ENCODE peak calls at places on chromosomes 12 and 14, in ten cellular contexts. K is ovary, N is uterus, Z is stomach, Q is lower leg skin, P is testis, A is AG09309, I is cardiac fibroblast, T is upper lobe of right lung, S is AG04450. G is an unnamed sample.

GRCh38 chr14:94992046-94992445 is 165.3 kb downstream of the DICER1 start:
- DNase-seq in K (no peak), N (no peak), Z (no peak), Q (no peak), P (no peak), A (no peak), I (no peak), T (no peak), S (no peak), G (no peak)

GRCh38 chr12:52539024-52539820 is 13.7 kb downstream of the KRT71 start:
- DNase-seq in K (no peak), N (no peak), Z (no peak), Q (no peak), P (no peak), A (peak; percentile 69), I (peak; percentile 56), T (no peak), S (peak; percentile 6), G (peak; percentile 44)

GRCh38 chr14:23242076-23242475 is 4.3 kb downstream of the RNF212B start:
- DNase-seq in K (no peak), N (no peak), Z (no peak), Q (no peak), P (no peak), A (no peak), I (no peak), T (no peak), S (no peak), G (no peak)

GRCh38 chr14:101624579-101624978 is 63.3 kb downstream of the DIO3 start:
- DNase-seq in K (no peak), N (no peak), Z (no peak), Q (peak; percentile 76), P (peak; percentile 33), A (no peak), I (no peak), T (no peak), S (no peak), G (no peak)

GRCh38 chr14:64942531-64943111 is at the start of gene GPX2:
- DNase-seq in K (no peak), N (no peak), Z (peak; percentile 84), Q (peak; percentile 87), P (no peak), A (no peak), I (no peak), T (no peak), S (no peak), G (no peak)

GRCh38 chr14:104054222-104054905 is 31.1 kb upstream of the ASPG start:
- DNase-seq in K (no peak), N (no peak), Z (no peak), Q (no peak), P (no peak), A (no peak), I (no peak), T (no peak), S (no peak), G (no peak)

GRCh38 chr12:57751788-57752667 is at the start of gene CDK4:
- DNase-seq in K (peak; percentile 99), N (peak; percentile 99), Z (peak; percentile 98), Q (peak; percentile 100), P (peak; percentile 100), A (peak; percentile 98), I (peak; percentile 100), T (peak; percentile 99), S (peak; percentile 100), G (peak; percentile 96)

GRCh38 chr14:83164016-83164415 is 1630.4 kb upstream of the SEL1L start:
- DNase-seq in K (no peak), N (no peak), Z (no peak), Q (no peak), P (no peak), A (no peak), I (no peak), T (no peak), S (peak; percentile 85), G (no peak)

DNA sequence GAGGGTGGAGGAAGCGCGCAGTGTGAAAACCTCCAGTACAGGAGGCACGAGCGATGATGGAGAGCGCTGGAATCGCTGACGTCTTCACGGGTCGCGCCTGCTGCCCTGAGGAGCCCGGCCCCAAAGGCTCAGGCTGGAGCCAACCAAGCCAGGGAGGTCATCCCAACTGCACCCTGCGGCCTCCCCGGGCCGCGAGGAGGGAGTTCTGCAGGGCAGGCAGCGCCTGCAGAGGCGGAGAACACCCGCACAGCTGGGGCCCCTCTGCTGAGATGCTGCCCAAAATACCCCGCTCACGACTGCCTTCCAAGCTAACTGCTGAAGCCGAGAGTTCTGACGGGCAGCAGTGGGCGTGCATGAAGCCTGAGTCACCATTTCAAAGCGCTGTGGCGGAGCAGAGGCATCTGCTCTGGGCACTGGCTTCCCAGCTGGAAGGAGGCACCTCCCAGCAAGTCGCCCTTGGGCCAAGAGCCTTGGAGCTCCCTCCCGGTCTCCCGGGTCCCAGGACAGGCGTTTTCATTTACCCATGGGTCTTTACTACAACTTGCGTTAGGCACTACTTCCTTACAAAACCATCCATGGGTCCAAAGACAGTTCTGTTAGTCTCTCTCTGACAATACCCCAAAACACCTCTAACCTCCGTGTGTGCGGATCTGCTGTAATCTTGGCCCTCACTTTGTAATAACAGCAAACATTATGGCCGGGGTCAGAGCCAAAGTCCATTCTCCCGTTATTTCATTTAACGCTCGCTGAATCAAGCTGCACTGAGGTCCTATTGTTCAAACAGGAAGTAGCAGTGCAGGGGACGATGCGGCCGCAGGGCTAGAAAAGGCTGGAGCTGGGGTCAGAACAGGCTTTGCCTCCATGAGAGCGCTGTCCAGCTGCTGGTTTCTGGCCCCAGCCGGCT is 60.1 kb upstream of the RIMBP2 start:
- DNase-seq in K (peak; percentile 28), N (peak; percentile 28), Z (no peak), Q (no peak), P (peak; percentile 67), A (peak; percentile 55), I (peak; percentile 81), T (no peak), S (peak; percentile 72), G (peak; percentile 64)
- H3K4me3 ChIP-seq in K (peak overlapping the region; percentile 9), N (peak overlapping the region; percentile 5), Z (peak overlapping the region; percentile 29), Q (no peak overlapping the region), P (no peak overlapping the region), A (peak overlapping the region; percentile 32), I (peak overlapping the region; percentile 32), T (peak overlapping the region; percentile 19), S (peak overlapping the region; percentile 47), G (peak overlapping the region; percentile 48)

GRCh38 chr12:13666806-13667205 is 314.6 kb downstream of the GRIN2B start:
- DNase-seq in K (no peak), N (no peak), Z (no peak), Q (no peak), P (no peak), A (no peak), I (no peak), T (no peak), S (no peak), G (no peak)
- TF ChIP-seq CTCF in K (no peak), N (no peak), Z (peak; percentile 8), Q (no peak), P (peak; percentile 36), A (no peak), I (no peak), T (no peak), S (no peak), G (no peak)

DNA sequence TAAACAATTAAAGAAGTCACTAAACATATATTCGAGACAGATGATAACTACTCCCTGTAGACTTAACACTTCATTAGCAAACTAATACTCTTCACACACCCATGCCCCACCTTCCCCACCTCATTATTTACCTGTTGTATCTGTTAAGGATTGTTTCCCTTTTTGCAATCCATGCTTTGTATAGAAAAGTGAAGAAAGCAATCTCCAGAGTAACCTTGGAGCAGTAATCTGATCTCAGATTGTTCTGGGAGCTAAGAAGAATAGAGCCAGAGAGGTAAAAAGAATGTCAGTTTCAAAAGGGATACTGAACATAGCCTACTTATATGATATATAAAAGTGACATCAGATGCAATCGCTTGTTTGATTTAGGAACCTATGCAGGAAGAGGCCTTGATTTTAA is 37.4 kb downstream of the PLEKHA5 start:
- DNase-seq in K (no peak), N (no peak), Z (no peak), Q (no peak), P (no peak), A (no peak), I (no peak), T (no peak), S (no peak), G (no peak)
- H3K4me3 ChIP-seq in K (no peak overlapping the region), N (no peak overlapping the region), Z (no peak overlapping the region), Q (no peak overlapping the region), P (no peak overlapping the region), A (no peak overlapping the region), I (no peak overlapping the region), T (no peak overlapping the region), S (no peak overlapping the region), G (no peak overlapping the region)

GRCh38 chr14:76541594-76542219 is 165.8 kb downstream of the ESRRB start:
- DNase-seq in K (no peak), N (no peak), Z (no peak), Q (no peak), P (no peak), A (no peak), I (no peak), T (no peak), S (no peak), G (no peak)

GRCh38 chr14:76551116-76551515 is 175.2 kb downstream of the ESRRB start:
- DNase-seq in K (no peak), N (no peak), Z (no peak), Q (no peak), P (no peak), A (no peak), I (no peak), T (no peak), S (no peak), G (no peak)

GRCh38 chr14:76550534-76550933 is 174.6 kb downstream of the ESRRB start:
- DNase-seq in K (no peak), N (no peak), Z (no peak), Q (no peak), P (no peak), A (no peak), I (peak; percentile 6), T (no peak), S (no peak), G (no peak)

GRCh38 chr14:76551906-76552305 is 176.0 kb downstream of the ESRRB start:
- DNase-seq in K (no peak), N (no peak), Z (no peak), Q (no peak), P (no peak), A (no peak), I (no peak), T (no peak), S (no peak), G (no peak)

DNA sequence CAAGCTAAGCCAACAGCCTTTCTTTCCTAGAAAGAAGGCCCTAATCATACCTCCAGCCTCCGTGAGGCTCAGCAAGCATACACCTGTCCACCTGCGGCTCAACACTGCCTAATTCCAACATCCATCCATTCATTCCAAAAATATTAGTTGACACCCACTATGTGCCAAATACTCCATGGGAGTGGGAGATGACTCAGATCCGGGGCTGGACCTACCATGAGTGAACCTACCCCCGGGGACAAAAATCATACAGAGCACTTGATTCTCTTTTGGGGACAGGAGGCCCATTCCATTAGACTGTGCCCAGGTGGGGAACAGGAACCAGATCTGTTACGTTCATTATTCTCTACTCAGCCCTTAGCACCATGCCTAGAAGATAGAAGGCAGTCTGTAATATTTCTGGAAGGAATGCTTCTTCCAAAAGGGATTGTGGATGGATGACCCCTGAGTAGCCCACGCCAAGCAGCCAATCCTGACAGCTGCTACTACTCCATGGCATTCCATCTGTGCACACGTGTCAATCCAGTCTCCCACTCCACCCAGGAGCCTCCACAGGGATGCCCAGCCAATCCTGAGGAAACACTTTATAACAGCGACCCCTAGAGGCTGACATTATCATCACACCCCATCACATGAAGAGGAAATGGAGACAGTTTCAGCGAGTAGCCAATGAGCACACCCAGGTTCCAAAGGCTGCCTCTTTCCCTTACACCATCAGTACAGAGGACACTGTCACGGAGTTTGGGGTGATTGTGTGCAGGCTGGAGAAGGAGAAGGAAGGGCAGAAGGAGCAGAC is 170.7 kb downstream of the ESRRB start:
- DNase-seq in K (no peak), N (no peak), Z (no peak), Q (no peak), P (peak; percentile 76), A (no peak), I (no peak), T (no peak), S (no peak), G (no peak)
- TF ChIP-seq CTCF in K (no peak), N (no peak), Z (no peak), Q (no peak), P (peak; percentile 73), A (peak; percentile 42), I (peak; percentile 24), T (peak; percentile 29), S (peak; percentile 42), G (peak; percentile 12)

G was measured in AG04449.